ENCODE peak calls at places on chromosomes 6 and 20, in seven cellular contexts. E, P, V, R, Q, X and M are unnamed samples.

GRCh38 chr20:63124782-63125580 is 91.0 kb downstream of the YTHDF1 start:
- DNase-seq in R (no peak), X (no peak), Q (no peak), P (peak), V (no peak), E (no peak), M (no peak)

GRCh38 chr6:138864343-138864890 is 68.5 kb downstream of the ECT2L start:
- DNase-seq in X (no peak), P (no peak), V (no peak), R (no peak), Q (peak), E (peak), M (no peak)

GRCh38 chr20:21301940-21302644 is 1.0 kb upstream of the XRN2 start:
- DNase-seq in V (no peak), E (no peak), X (no peak), P (no peak), Q (no peak), R (no peak), M (peak)

GRCh38 chr6:80223743-80224212 is 117.3 kb downstream of the BCKDHB start:
- DNase-seq in V (no peak), Q (no peak), X (no peak), R (no peak), E (no peak), P (no peak), M (no peak)

GRCh38 chr6:42104095-42104806 is 38.2 kb downstream of the C6orf132 start:
- DNase-seq in V (peak), P (peak), X (peak), E (no peak), Q (peak), R (peak), M (peak)

GRCh38 chr20:22808628-22809027 is 224.3 kb upstream of the FOXA2 start:
- DNase-seq in X (no peak), E (no peak), V (no peak), R (no peak), Q (no peak), P (no peak), M (no peak)

GRCh38 chr6:150201285-150201684 is 58.4 kb downstream of the PPP1R14C start:
- DNase-seq in Q (no peak), V (no peak), X (no peak), P (no peak), R (no peak), E (no peak), M (no peak)

GRCh38 chr20:57288676-57289075 is 22.2 kb upstream of the BMP7 start:
- DNase-seq in V (no peak), Q (no peak), E (no peak), X (no peak), P (no peak), R (no peak), M (no peak)

GRCh38 chr20:15682690-15683089 is 890.6 kb downstream of the KIF16B start:
- DNase-seq in P (no peak), E (no peak), V (no peak), R (no peak), X (no peak), Q (no peak), M (no peak)

GRCh38 chr6:57221191-57221935 is 744 bp downstream of the RAB23 start:
- DNase-seq in R (peak), P (peak), Q (peak), E (peak), V (peak), X (peak), M (peak)

GRCh38 chr20:50191065-50191565 is 485 bp downstream of the CEBPB start:
- DNase-seq in R (no peak), X (no peak), E (no peak), V (no peak), P (no peak), Q (no peak), M (no peak)

DNA sequence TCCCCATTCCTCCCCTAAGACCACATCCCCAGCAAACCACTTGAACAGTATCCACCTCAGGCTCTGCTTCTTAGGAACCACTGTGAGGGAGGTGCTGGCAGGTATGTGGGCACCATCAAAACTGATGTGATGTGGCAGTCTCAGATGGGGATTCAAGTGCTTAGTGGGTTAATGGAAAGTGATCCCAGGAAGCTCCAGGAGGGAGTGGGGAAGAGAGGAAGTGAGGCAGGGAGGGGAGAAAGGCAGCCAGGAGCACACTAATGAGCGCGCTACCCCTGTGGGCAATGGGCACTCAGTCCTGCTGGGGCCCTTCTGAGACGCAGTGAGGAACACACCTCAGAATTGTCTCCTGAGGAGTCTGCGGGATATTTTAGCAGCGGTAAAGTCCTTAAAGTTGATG is 263.1 kb upstream of the MOCS1 start:
- DNase-seq in E (no peak), R (no peak), X (no peak), P (no peak), Q (no peak), V (no peak), M (no peak)
- H2AK5ac ChIP-seq in E (no peak), R (no peak), X (no peak), P (no peak), Q (no peak), V (no peak), M (no peak)

GRCh38 chr6:24270011-24270410 is 87.8 kb downstream of the DCDC2 start:
- DNase-seq in Q (peak), V (no peak), X (no peak), E (no peak), R (no peak), P (no peak), M (no peak)
- H4K8ac ChIP-seq in Q (no peak), V (no peak), X (no peak), E (no peak), R (no peak), P (no peak), M (no peak)

DNA sequence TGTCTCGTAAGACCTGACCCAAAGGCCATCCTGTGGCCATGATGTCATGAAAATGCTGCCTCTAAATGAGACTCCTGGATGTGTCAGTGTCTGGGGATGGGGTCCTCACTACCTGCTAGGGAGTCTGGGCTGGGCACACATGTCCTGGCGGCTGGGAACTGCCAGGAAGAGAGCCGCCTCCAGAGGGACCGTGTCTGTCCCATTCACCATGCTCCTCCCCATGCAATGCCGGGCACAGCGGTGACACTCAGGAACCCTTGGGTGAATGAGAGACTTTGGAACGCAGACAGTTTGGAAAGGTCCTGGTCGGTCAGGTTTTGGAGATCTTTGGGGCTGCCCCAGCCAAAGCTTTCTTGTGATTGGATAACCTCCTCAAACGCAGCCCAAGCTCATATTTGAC is 40.1 kb upstream of the GTSF1L start:
- DNase-seq in X (no peak), V (no peak), Q (no peak), R (no peak), E (no peak), P (no peak), M (no peak)
- H2AK5ac ChIP-seq in X (no peak), V (peak), Q (no peak), R (peak), E (no peak), P (no peak), M (no peak)

DNA sequence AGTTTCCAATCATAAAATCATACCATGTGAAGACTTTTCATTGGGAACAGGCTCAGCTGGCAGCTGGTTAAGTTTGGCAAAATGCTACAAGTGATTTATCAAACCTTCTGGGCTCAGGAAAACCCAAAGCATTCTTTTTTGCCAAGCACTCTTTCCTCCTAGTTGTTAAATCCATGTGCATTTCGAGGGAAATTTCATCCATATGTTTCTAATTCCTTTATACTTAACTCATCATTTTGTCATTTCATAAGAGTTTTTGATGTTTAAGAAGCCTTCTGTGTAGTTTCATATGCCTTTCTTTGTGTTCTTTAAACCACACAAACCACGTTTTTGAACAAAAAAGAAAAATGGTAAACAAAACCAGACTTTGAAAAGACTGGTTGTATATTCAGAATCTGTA is 217.7 kb upstream of the PDE10A start:
- DNase-seq in R (no peak), Q (peak), P (no peak), X (no peak), E (peak), V (no peak), M (no peak)
- H4K8ac ChIP-seq in R (no peak), Q (no peak), P (no peak), X (no peak), E (no peak), V (no peak), M (no peak)